ENCODE peak calls at places on chromosomes 6 and 20, in five cellular contexts. Y is IMR-90, C is neuronal stem cell, R is H9, K is H1. U is an unnamed sample.

GRCh38 chr6:98947411-98948292 is at the start of gene FBXL4:
- DNase-seq in Y (peak; percentile 70), C (peak; percentile 73), R (peak; percentile 96), K (peak; percentile 78), U (peak; percentile 80)

GRCh38 chr6:95866732-95867131 is 149.0 kb upstream of the FUT9 start:
- DNase-seq in Y (no peak), C (no peak), R (peak; percentile 39), K (peak; percentile 5), U (no peak)

GRCh38 chr20:62900692-62901584 is 25.4 kb downstream of the DIDO1 start:
- DNase-seq in Y (no peak), C (no peak), R (no peak), K (no peak), U (peak; percentile 24)

GRCh38 chr6:44284119-44284518 is 13.9 kb downstream of the TMEM151B start:
- DNase-seq in Y (no peak), C (no peak), R (no peak), K (no peak), U (no peak)

GRCh38 chr6:56096946-56097345 is 150.4 kb downstream of the COL21A1 start:
- DNase-seq in Y (no peak), C (no peak), R (no peak), K (no peak), U (no peak)

GRCh38 chr20:48689388-48689787 is 138.4 kb downstream of the PREX1 start:
- DNase-seq in Y (no peak), C (no peak), R (no peak), K (no peak), U (no peak)

GRCh38 chr6:137927777-137928218 is 60.7 kb downstream of the TNFAIP3 start:
- DNase-seq in Y (peak; percentile 53), C (no peak), R (no peak), K (no peak), U (peak; percentile 11)

GRCh38 chr6:139577991-139578604 is 203.7 kb upstream of the CITED2 start:
- DNase-seq in Y (peak; percentile 94), C (no peak), R (no peak), K (no peak), U (peak; percentile 90)

GRCh38 chr6:113522376-113522775 is 334.8 kb upstream of the MARCKS start:
- DNase-seq in Y (no peak), C (no peak), R (no peak), K (no peak), U (no peak)

GRCh38 chr6:111792241-111792640 is 81.0 kb downstream of the FYN start:
- DNase-seq in Y (no peak), C (no peak), R (no peak), K (no peak), U (no peak)

GRCh38 chr6:65787787-65788186 is 80.8 kb upstream of the EYS start:
- DNase-seq in Y (no peak), C (no peak), R (no peak), K (no peak), U (no peak)

GRCh38 chr6:71123051-71123450 is 165.6 kb upstream of the OGFRL1 start:
- DNase-seq in Y (no peak), C (no peak), R (no peak), K (no peak), U (peak; percentile 60)

GRCh38 chr6:4388675-4389074 is 253.3 kb upstream of the ECI2 start:
- DNase-seq in Y (no peak), C (peak; percentile 11), R (peak; percentile 88), K (peak; percentile 23), U (peak; percentile 78)

GRCh38 chr6:56786256-56786655 is 143.6 kb upstream of the DST start:
- DNase-seq in Y (no peak), C (no peak), R (no peak), K (no peak), U (no peak)

GRCh38 chr6:12657884-12658283 is 58.7 kb upstream of the PHACTR1 start:
- DNase-seq in Y (no peak), C (no peak), R (no peak), K (no peak), U (no peak)

GRCh38 chr6:157811476-157812173 is 11.4 kb upstream of the SNX9 start:
- DNase-seq in Y (peak; percentile 41), C (no peak), R (no peak), K (no peak), U (no peak)

GRCh38 chr20:45945678-45946148 is 11.2 kb downstream of the PCIF1 start:
- DNase-seq in Y (peak; percentile 21), C (no peak), R (no peak), K (no peak), U (peak; percentile 33)

GRCh38 chr20:38842558-38842981 is 37.1 kb downstream of the PPP1R16B start:
- DNase-seq in Y (no peak), C (no peak), R (no peak), K (no peak), U (no peak)

GRCh38 chr6:24935753-24936152 is at the start of gene RIPOR2:
- DNase-seq in Y (no peak), C (no peak), R (peak; percentile 85), K (no peak), U (no peak)

GRCh38 chr6:113184291-113184690 is 672.9 kb upstream of the MARCKS start:
- DNase-seq in Y (peak; percentile 94), C (no peak), R (no peak), K (no peak), U (peak; percentile 67)

GRCh38 chr6:4931530-4932505 is 72.0 kb downstream of the RPP40 start:
- DNase-seq in Y (no peak), C (no peak), R (no peak), K (no peak), U (no peak)

GRCh38 chr6:45647341-45648138 is 269.8 kb upstream of the SUPT3H start:
- DNase-seq in Y (peak; percentile 29), C (no peak), R (no peak), K (no peak), U (no peak)

GRCh38 chr20:8534368-8534767 is 402.3 kb downstream of the PLCB1 start:
- DNase-seq in Y (no peak), C (peak; percentile 8), R (peak; percentile 62), K (no peak), U (no peak)

GRCh38 chr20:59273699-59274380 is 26.6 kb upstream of the EDN3 start:
- DNase-seq in Y (no peak), C (no peak), R (no peak), K (no peak), U (no peak)

GRCh38 chr6:101391772-101392560 is 1.5 kb upstream of the GRIK2 start:
- DNase-seq in Y (no peak), C (no peak), R (peak; percentile 39), K (no peak), U (no peak)

GRCh38 chr6:34657037-34657306 is 39.6 kb downstream of the ILRUN start:
- DNase-seq in Y (no peak), C (no peak), R (no peak), K (no peak), U (no peak)

GRCh38 chr6:3340891-3341290 is 82.1 kb downstream of the PSMG4 start:
- DNase-seq in Y (peak; percentile 28), C (no peak), R (no peak), K (no peak), U (no peak)
- H4K91ac ChIP-seq in Y (no peak overlapping the region), C (no peak overlapping the region), R (no peak overlapping the region), K (peak overlapping the region; percentile 49), U (no peak overlapping the region)

GRCh38 chr6:92267335-92267734 is 1152.0 kb downstream of the EPHA7 start:
- DNase-seq in Y (no peak), C (no peak), R (no peak), K (no peak), U (no peak)

GRCh38 chr6:92274588-92274987 is 1144.8 kb downstream of the EPHA7 start:
- DNase-seq in Y (no peak), C (no peak), R (no peak), K (no peak), U (no peak)

GRCh38 chr6:92275150-92275549 is 1144.2 kb downstream of the EPHA7 start:
- DNase-seq in Y (no peak), C (no peak), R (no peak), K (no peak), U (no peak)

GRCh38 chr6:92270365-92270764 is 1149.0 kb downstream of the EPHA7 start:
- DNase-seq in Y (no peak), C (no peak), R (no peak), K (no peak), U (no peak)

GRCh38 chr6:92271101-92271500 is 1148.3 kb downstream of the EPHA7 start:
- DNase-seq in Y (no peak), C (no peak), R (no peak), K (no peak), U (no peak)
- H2AFZ ChIP-seq in Y (no peak overlapping the region), C (no peak overlapping the region), R (no peak overlapping the region), K (no peak overlapping the region), U (no peak overlapping the region)

DNA sequence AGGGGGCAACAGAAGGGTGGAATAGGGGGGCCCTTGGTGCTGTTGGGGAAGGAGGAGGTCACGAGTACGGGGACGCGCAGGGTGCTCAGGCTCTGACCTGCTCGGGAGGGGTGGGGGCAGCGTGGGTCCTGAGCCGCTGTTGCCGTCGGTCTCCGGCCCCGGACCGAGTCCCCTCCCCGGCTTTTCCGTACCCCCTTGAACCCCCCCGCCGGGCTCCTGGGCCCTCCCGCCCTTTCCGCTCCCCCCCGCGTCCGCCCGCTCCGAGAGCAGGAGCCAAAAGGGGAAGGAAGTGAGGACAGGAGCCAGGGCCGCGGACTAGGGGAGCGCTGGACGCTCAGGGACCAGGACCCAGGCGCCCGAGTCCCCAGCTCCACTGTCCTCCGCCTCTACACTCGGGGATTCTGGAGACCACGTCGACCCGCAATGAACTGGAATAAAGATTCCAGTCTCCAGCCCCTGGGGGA is at the start of gene RGL2:
- DNase-seq in Y (peak; percentile 33), C (no peak), R (no peak), K (no peak), U (peak; percentile 72)
- H4K91ac ChIP-seq in Y (peak within 1 kb of the TSS; percentile 88), C (no peak within 1 kb of the TSS), R (no peak within 1 kb of the TSS), K (peak within 1 kb of the TSS; percentile 50), U (peak within 1 kb of the TSS; percentile 91)

GRCh38 chr6:47651505-47651944 is 46.9 kb upstream of the ADGRF4 start:
- DNase-seq in Y (peak; percentile 74), C (no peak), R (no peak), K (no peak), U (peak; percentile 30)

GRCh38 chr6:47653706-47654105 is 44.7 kb upstream of the ADGRF4 start:
- DNase-seq in Y (no peak), C (no peak), R (no peak), K (no peak), U (no peak)

GRCh38 chr6:47654255-47654654 is 44.1 kb upstream of the ADGRF4 start:
- DNase-seq in Y (no peak), C (no peak), R (no peak), K (no peak), U (no peak)

GRCh38 chr6:47648031-47648430 is 50.3 kb upstream of the ADGRF4 start:
- DNase-seq in Y (no peak), C (no peak), R (no peak), K (no peak), U (no peak)

DNA sequence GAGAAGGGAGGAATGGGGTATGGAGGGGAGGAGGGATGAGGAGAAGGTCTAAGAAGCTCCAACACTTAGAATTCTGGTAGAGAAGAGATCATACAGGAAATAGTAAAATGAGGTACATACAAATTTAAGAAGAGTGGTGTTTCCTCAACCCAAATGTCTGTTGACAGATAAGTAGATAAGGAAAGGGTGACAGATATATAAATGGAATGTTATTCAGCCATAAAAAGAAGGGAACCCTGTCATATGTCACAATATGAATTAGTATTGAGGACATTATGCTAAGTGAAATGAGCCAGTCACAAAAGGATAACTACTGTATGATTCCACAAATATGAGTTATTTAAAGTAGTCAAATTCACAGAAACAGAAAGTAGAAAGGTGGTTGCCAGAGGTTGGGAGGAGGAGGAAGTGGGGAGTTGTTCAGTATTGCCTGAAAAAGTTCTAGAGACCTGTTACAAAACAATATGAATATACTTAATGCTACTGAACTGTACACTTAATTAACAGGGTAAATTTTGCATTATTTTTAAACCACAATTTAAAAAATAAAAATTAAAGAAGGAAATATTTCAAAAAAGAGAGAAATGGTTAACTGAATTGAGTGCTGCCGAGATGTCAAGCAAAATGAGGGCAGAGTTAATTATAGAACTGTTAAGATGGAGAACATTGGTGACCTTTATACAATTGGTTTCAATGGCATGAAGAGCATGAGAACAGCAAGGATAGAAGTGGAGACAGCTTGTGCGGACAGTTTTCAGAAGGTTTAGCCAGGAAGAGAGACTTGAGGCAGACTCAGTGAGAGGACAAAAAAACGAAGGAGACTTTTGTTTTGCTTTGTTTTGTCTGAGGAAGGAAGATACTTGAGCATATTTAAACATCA is 47.6 kb upstream of the ADGRF4 start:
- DNase-seq in Y (no peak), C (no peak), R (no peak), K (no peak), U (peak; percentile 10)
- H2AFZ ChIP-seq in Y (no peak overlapping the region), C (no peak overlapping the region), R (no peak overlapping the region), K (peak overlapping the region; percentile 5), U (no peak overlapping the region)